ENCODE peak calls at places on chromosome X, in seven cellular contexts. N is endodermal cell; T is iPS-NIHi11; K is A549; Y is CD8-positive, alpha-beta T cell; M is stimulated activated naive CD8-positive, alpha-beta T cell treated with anti-CD3 and anti-CD28 coated beads, Interleukin-15, Interleukin-2, amounts not matched to agents 100 U/mL and 50 U/mL, for 24 hours; F is M059J. C is an unnamed sample.

GRCh38 chrX:56343231-56343630 is 111.1 kb downstream of the KLF8 start:
- DNase-seq in N (no peak), T (no peak), K (no peak), Y (no peak), M (no peak), F (no peak), C (no peak)

GRCh38 chrX:49930046-49930445 is 7.7 kb downstream of the CLCN5 start:
- DNase-seq in N (no peak), T (no peak), K (no peak), Y (no peak), M (no peak), F (no peak), C (no peak)

GRCh38 chrX:40106677-40107290 is 9.0 kb upstream of the BCOR start:
- DNase-seq in N (no peak), T (no peak), K (no peak), Y (no peak), M (no peak), F (no peak), C (no peak)

GRCh38 chrX:74853255-74853654 is 72.0 kb downstream of the NEXMIF start:
- DNase-seq in N (no peak), T (no peak), K (no peak), Y (no peak), M (no peak), F (no peak), C (no peak)

GRCh38 chrX:118066867-118067515 is 49.6 kb downstream of the KLHL13 start:
- DNase-seq in N (no peak), T (no peak), K (no peak), Y (no peak), M (no peak), F (no peak), C (no peak)

GRCh38 chrX:118508690-118509089 is 13.1 kb downstream of the DOCK11 start:
- DNase-seq in N (no peak), T (no peak), K (no peak), Y (no peak), M (no peak), F (no peak), C (no peak)

GRCh38 chrX:131752493-131753198 is 208.8 kb downstream of the OR13H1 start:
- DNase-seq in N (no peak), T (no peak), K (no peak), Y (no peak), M (no peak), F (no peak), C (peak)

GRCh38 chrX:38800981-38801845 is at the start of gene MID1IP1:
- DNase-seq in N (peak), T (peak), K (peak), Y (peak), M (peak), F (peak), C (peak)

GRCh38 chrX:106802388-106803275 is at the start of gene TBC1D8B:
- DNase-seq in N (peak), T (peak), K (peak), Y (no peak), M (peak), F (peak), C (peak)

GRCh38 chrX:153659268-153659667 is 12.3 kb downstream of the DUSP9 start:
- DNase-seq in N (no peak), T (no peak), K (no peak), Y (no peak), M (no peak), F (no peak), C (no peak)

GRCh38 chrX:103376118-103376978 is at the start of gene BEX3:
- DNase-seq in N (peak), T (peak), K (peak), Y (no peak), M (peak), F (peak), C (peak)

GRCh38 chrX:23752740-23753435 is 9.8 kb upstream of the ACOT9 start:
- DNase-seq in N (no peak), T (no peak), K (no peak), Y (no peak), M (no peak), F (peak), C (peak)

GRCh38 chrX:17617794-17618193 is 119.5 kb upstream of the SCML1 start:
- DNase-seq in N (no peak), T (no peak), K (no peak), Y (no peak), M (no peak), F (no peak), C (peak)

GRCh38 chrX:134604701-134605271 is 53.5 kb downstream of the PLAC1 start:
- DNase-seq in N (no peak), T (no peak), K (peak), Y (no peak), M (no peak), F (peak), C (peak)

GRCh38 chrX:152020895-152021294 is 46.4 kb upstream of the GABRE start:
- DNase-seq in N (no peak), T (no peak), K (no peak), Y (no peak), M (no peak), F (peak), C (no peak)

GRCh38 chrX:86887341-86887740 is 630.3 kb upstream of the KLHL4 start:
- DNase-seq in N (no peak), T (no peak), K (no peak), Y (no peak), M (no peak), F (no peak), C (no peak)

GRCh38 chrX:9133426-9133825 is 99.5 kb upstream of the FAM9B start:
- DNase-seq in N (no peak), T (no peak), K (no peak), Y (no peak), M (no peak), F (peak), C (peak)

GRCh38 chrX:70434352-70434866 is 10.2 kb upstream of the DLG3 start:
- DNase-seq in N (peak), T (peak), K (peak), Y (peak), M (peak), F (peak), C (peak)

GRCh38 chrX:67604979-67605703 is 61.3 kb downstream of the AR start:
- DNase-seq in N (no peak), T (no peak), K (no peak), Y (no peak), M (no peak), F (peak), C (peak)

GRCh38 chrX:106917830-106918500 is 2.2 kb upstream of the CLDN2 start:
- DNase-seq in N (no peak), T (no peak), K (peak), Y (peak), M (no peak), F (peak), C (peak)

GRCh38 chrX:19085975-19086772 is 36.1 kb downstream of the ADGRG2 start:
- DNase-seq in N (no peak), T (no peak), K (no peak), Y (no peak), M (no peak), F (no peak), C (peak)

GRCh38 chrX:34629572-34629971 is 27.5 kb downstream of the TMEM47 start:
- DNase-seq in N (no peak), T (no peak), K (no peak), Y (no peak), M (no peak), F (peak), C (peak)

GRCh38 chrX:46582964-46583363 is 9.4 kb downstream of the CHST7 start:
- DNase-seq in N (no peak), T (no peak), K (no peak), Y (no peak), M (no peak), F (peak), C (peak)

GRCh38 chrX:132490086-132490419 is 1.2 kb upstream of the MBNL3 start:
- DNase-seq in N (no peak), T (no peak), K (no peak), Y (no peak), M (no peak), F (no peak), C (no peak)

GRCh38 chrX:40719218-40719617 is 16.1 kb downstream of the MED14 start:
- DNase-seq in N (no peak), T (no peak), K (no peak), Y (no peak), M (no peak), F (peak), C (peak)

GRCh38 chrX:48530736-48531135 is 8.8 kb upstream of the TBC1D25 start:
- DNase-seq in N (no peak), T (no peak), K (no peak), Y (no peak), M (no peak), F (peak), C (peak)

GRCh38 chrX:150967786-150968185 is 15.3 kb upstream of the HMGB3 start:
- DNase-seq in N (no peak), T (no peak), K (no peak), Y (no peak), M (no peak), F (no peak), C (no peak)

GRCh38 chrX:134760671-134761070 is 102.4 kb upstream of the PLAC1 start:
- DNase-seq in N (no peak), T (no peak), K (no peak), Y (no peak), M (no peak), F (no peak), C (no peak)

GRCh38 chrX:151878574-151878973 is 34.1 kb upstream of the MAGEA4 start:
- DNase-seq in N (no peak), T (no peak), K (no peak), Y (no peak), M (no peak), F (peak), C (no peak)

GRCh38 chrX:46465203-46465602 is 80.0 kb downstream of the ZNF674 start:
- DNase-seq in N (no peak), T (no peak), K (no peak), Y (no peak), M (no peak), F (no peak), C (no peak)

GRCh38 chrX:68415289-68415688 is 18.0 kb downstream of the OPHN1 start:
- DNase-seq in N (no peak), T (no peak), K (no peak), Y (no peak), M (no peak), F (peak), C (peak)

GRCh38 chrX:80022363-80023031 is 7.9 kb downstream of the TBX22 start:
- DNase-seq in N (peak), T (peak), K (no peak), Y (no peak), M (no peak), F (no peak), C (no peak)

C was measured in fibroblast of lung.